ENCODE peak calls at places on chromosomes 7 and 10, in nine cellular contexts. One of them, this sample, is unnamed.

GRCh38 chr7:24716480-24717246 is 40.6 kb downstream of the GSDME start:
- DNase-seq in SK-N-SH: no peak
- DNase-seq in activated CD4-positive, CD25-positive, alpha-beta regulatory T cell: no peak
- DNase-seq in nephron progenitor cell: no peak
- DNase-seq in T-helper 1 cell: no peak
- DNase-seq in Kasumi-1: no peak
- DNase-seq in SK-MEL-5: no peak
- DNase-seq in GM10248: no peak
- DNase-seq in GM19239: no peak
- DNase-seq in this sample: no peak

GRCh38 chr10:44571701-44572100 is 186.8 kb upstream of the CXCL12 start:
- DNase-seq in SK-N-SH: no peak
- DNase-seq in activated CD4-positive, CD25-positive, alpha-beta regulatory T cell: no peak
- DNase-seq in nephron progenitor cell: no peak
- DNase-seq in T-helper 1 cell: no peak
- DNase-seq in Kasumi-1: no peak
- DNase-seq in SK-MEL-5: no peak
- DNase-seq in GM10248: no peak
- DNase-seq in GM19239: no peak
- DNase-seq in this sample: no peak

GRCh38 chr7:34198089-34198686 is 292.8 kb downstream of the BMPER start:
- DNase-seq in SK-N-SH: no peak
- DNase-seq in activated CD4-positive, CD25-positive, alpha-beta regulatory T cell: no peak
- DNase-seq in nephron progenitor cell: no peak
- DNase-seq in T-helper 1 cell: no peak
- DNase-seq in Kasumi-1: no peak
- DNase-seq in SK-MEL-5: no peak
- DNase-seq in GM10248: no peak
- DNase-seq in GM19239: no peak
- DNase-seq in this sample: no peak

GRCh38 chr10:80161321-80162084 is 29.0 kb downstream of the PLAC9 start:
- DNase-seq in SK-N-SH: peak
- DNase-seq in activated CD4-positive, CD25-positive, alpha-beta regulatory T cell: no peak
- DNase-seq in nephron progenitor cell: no peak
- DNase-seq in T-helper 1 cell: no peak
- DNase-seq in Kasumi-1: no peak
- DNase-seq in SK-MEL-5: peak
- DNase-seq in GM10248: no peak
- DNase-seq in GM19239: no peak
- DNase-seq in this sample: no peak

GRCh38 chr10:84540022-84540616 is 211.7 kb downstream of the CCSER2 start:
- DNase-seq in SK-N-SH: no peak
- DNase-seq in activated CD4-positive, CD25-positive, alpha-beta regulatory T cell: no peak
- DNase-seq in nephron progenitor cell: no peak
- DNase-seq in T-helper 1 cell: no peak
- DNase-seq in Kasumi-1: no peak
- DNase-seq in SK-MEL-5: peak
- DNase-seq in GM10248: no peak
- DNase-seq in GM19239: no peak
- DNase-seq in this sample: no peak

GRCh38 chr7:38223311-38223710 is 45.3 kb downstream of the STARD3NL start:
- DNase-seq in SK-N-SH: no peak
- DNase-seq in activated CD4-positive, CD25-positive, alpha-beta regulatory T cell: no peak
- DNase-seq in nephron progenitor cell: no peak
- DNase-seq in T-helper 1 cell: no peak
- DNase-seq in Kasumi-1: peak
- DNase-seq in SK-MEL-5: no peak
- DNase-seq in GM10248: no peak
- DNase-seq in GM19239: no peak
- DNase-seq in this sample: no peak

GRCh38 chr10:3775671-3776551 is 9.1 kb downstream of the KLF6 start:
- DNase-seq in SK-N-SH: no peak
- DNase-seq in activated CD4-positive, CD25-positive, alpha-beta regulatory T cell: no peak
- DNase-seq in nephron progenitor cell: no peak
- DNase-seq in T-helper 1 cell: no peak
- DNase-seq in Kasumi-1: peak
- DNase-seq in SK-MEL-5: peak
- DNase-seq in GM10248: no peak
- DNase-seq in GM19239: no peak
- DNase-seq in this sample: no peak

GRCh38 chr10:107424628-107425027 is 260.1 kb upstream of the SORCS1 start:
- DNase-seq in SK-N-SH: no peak
- DNase-seq in activated CD4-positive, CD25-positive, alpha-beta regulatory T cell: no peak
- DNase-seq in nephron progenitor cell: no peak
- DNase-seq in T-helper 1 cell: no peak
- DNase-seq in Kasumi-1: no peak
- DNase-seq in SK-MEL-5: peak
- DNase-seq in GM10248: no peak
- DNase-seq in GM19239: no peak
- DNase-seq in this sample: no peak

GRCh38 chr10:63722537-63722936 is 201.3 kb downstream of the REEP3 start:
- DNase-seq in SK-N-SH: peak
- DNase-seq in activated CD4-positive, CD25-positive, alpha-beta regulatory T cell: no peak
- DNase-seq in nephron progenitor cell: no peak
- DNase-seq in T-helper 1 cell: no peak
- DNase-seq in Kasumi-1: no peak
- DNase-seq in SK-MEL-5: no peak
- DNase-seq in GM10248: no peak
- DNase-seq in GM19239: no peak
- DNase-seq in this sample: no peak

GRCh38 chr10:107163904-107164861 is at the start of gene SORCS1:
- DNase-seq in SK-N-SH: peak
- DNase-seq in activated CD4-positive, CD25-positive, alpha-beta regulatory T cell: no peak
- DNase-seq in nephron progenitor cell: peak
- DNase-seq in T-helper 1 cell: no peak
- DNase-seq in Kasumi-1: no peak
- DNase-seq in SK-MEL-5: peak
- DNase-seq in GM10248: no peak
- DNase-seq in GM19239: no peak
- DNase-seq in this sample: no peak

This sample was measured in D721Med.